ENCODE peak calls at places on chromosome 20, in eight cellular contexts. O is fibroblast of mammary gland, M is MM.1S, E is heart left ventricle, G is heart right ventricle, I is choroid plexus epithelial cell, D is endodermal cell, F is pancreas. R is an unnamed sample.

GRCh38 chr20:17797163-17797562 is 97.4 kb downstream of the BANF2 start:
- DNase-seq in O (no peak), M (no peak), E (no peak), G (no peak), I (no peak), D (no peak), F (no peak), R (no peak)

GRCh38 chr20:57869291-57869950 is 159.6 kb upstream of the PMEPA1 start:
- DNase-seq in O (no peak), M (no peak), E (no peak), G (no peak), I (no peak), D (no peak), F (no peak), R (no peak)

GRCh38 chr20:42941629-42942028 is 248.1 kb downstream of the PTPRT start:
- DNase-seq in O (no peak), M (no peak), E (no peak), G (no peak), I (no peak), D (no peak), F (no peak), R (no peak)

GRCh38 chr20:63864978-63865640 is at the start of gene TPD52L2:
- DNase-seq in O (peak), M (peak), E (peak), G (peak), I (peak), D (peak), F (peak), R (peak)

GRCh38 chr20:52748235-52748950 is 223.8 kb upstream of the TSHZ2 start:
- DNase-seq in O (peak), M (no peak), E (peak), G (no peak), I (no peak), D (no peak), F (no peak), R (no peak)

GRCh38 chr20:35319206-35320197 is 27.3 kb upstream of the FAM83C start:
- DNase-seq in O (peak), M (no peak), E (no peak), G (no peak), I (peak), D (no peak), F (no peak), R (peak)

GRCh38 chr20:10508060-10508459 is 73.0 kb downstream of the SLX4IP start:
- DNase-seq in O (peak), M (no peak), E (peak), G (no peak), I (peak), D (no peak), F (no peak), R (peak)

GRCh38 chr20:7492257-7492656 is 448.0 kb downstream of the HAO1 start:
- DNase-seq in O (no peak), M (no peak), E (no peak), G (no peak), I (no peak), D (no peak), F (no peak), R (no peak)

GRCh38 chr20:2327620-2328555 is 32.1 kb downstream of the TGM3 start:
- DNase-seq in O (no peak), M (no peak), E (no peak), G (no peak), I (no peak), D (no peak), F (no peak), R (no peak)

GRCh38 chr20:15205023-15205422 is 867.6 kb upstream of the FLRT3 start:
- DNase-seq in O (no peak), M (no peak), E (no peak), G (no peak), I (no peak), D (no peak), F (no peak), R (no peak)

GRCh38 chr20:24309596-24309995 is 159.8 kb upstream of the SYNDIG1 start:
- DNase-seq in O (peak), M (no peak), E (no peak), G (no peak), I (peak), D (no peak), F (no peak), R (no peak)

GRCh38 chr20:60101894-60102281 is 143.7 kb downstream of the CDH26 start:
- DNase-seq in O (no peak), M (no peak), E (no peak), G (no peak), I (no peak), D (no peak), F (no peak), R (no peak)

GRCh38 chr20:14991023-14991422 is 653.6 kb upstream of the FLRT3 start:
- DNase-seq in O (peak), M (no peak), E (no peak), G (no peak), I (peak), D (no peak), F (no peak), R (peak)

GRCh38 chr20:953742-954141 is 37.6 kb upstream of the ANGPT4 start:
- DNase-seq in O (peak), M (no peak), E (no peak), G (no peak), I (peak), D (no peak), F (no peak), R (peak)

GRCh38 chr20:58054744-58055373 is 173.6 kb downstream of the ANKRD60 start:
- DNase-seq in O (no peak), M (no peak), E (peak), G (peak), I (peak), D (peak), F (no peak), R (no peak)

GRCh38 chr20:33438481-33438880 is 5.1 kb downstream of the SNTA1 start:
- DNase-seq in O (no peak), M (peak), E (no peak), G (no peak), I (no peak), D (no peak), F (no peak), R (no peak)

GRCh38 chr20:9172908-9173307 is 104.0 kb downstream of the PLCB4 start:
- DNase-seq in O (peak), M (no peak), E (no peak), G (no peak), I (peak), D (no peak), F (no peak), R (peak)

GRCh38 chr20:38601216-38602184 is at the start of gene ARHGAP40:
- DNase-seq in O (peak), M (peak), E (no peak), G (no peak), I (peak), D (peak), F (no peak), R (peak)

GRCh38 chr20:2919518-2920245 is 46.4 kb downstream of the PTPRA start:
- DNase-seq in O (no peak), M (no peak), E (no peak), G (no peak), I (no peak), D (no peak), F (no peak), R (no peak)

GRCh38 chr20:37518059-37518458 is 3.0 kb upstream of the NNAT start:
- DNase-seq in O (no peak), M (no peak), E (no peak), G (no peak), I (no peak), D (peak), F (no peak), R (no peak)

GRCh38 chr20:10863337-10864060 is 189.7 kb upstream of the JAG1 start:
- DNase-seq in O (peak), M (no peak), E (peak), G (no peak), I (peak), D (no peak), F (no peak), R (peak)

GRCh38 chr20:14344746-14345145 is 7.3 kb upstream of the FLRT3 start:
- DNase-seq in O (no peak), M (no peak), E (no peak), G (no peak), I (no peak), D (no peak), F (no peak), R (no peak)

GRCh38 chr20:53805895-53806384 is 212.3 kb upstream of the ZNF217 start:
- DNase-seq in O (peak), M (no peak), E (no peak), G (no peak), I (peak), D (no peak), F (no peak), R (peak)

GRCh38 chr20:18428490-18429173 is 38.2 kb downstream of the DZANK1 start:
- DNase-seq in O (peak), M (no peak), E (peak), G (peak), I (peak), D (no peak), F (peak), R (peak)

DNA sequence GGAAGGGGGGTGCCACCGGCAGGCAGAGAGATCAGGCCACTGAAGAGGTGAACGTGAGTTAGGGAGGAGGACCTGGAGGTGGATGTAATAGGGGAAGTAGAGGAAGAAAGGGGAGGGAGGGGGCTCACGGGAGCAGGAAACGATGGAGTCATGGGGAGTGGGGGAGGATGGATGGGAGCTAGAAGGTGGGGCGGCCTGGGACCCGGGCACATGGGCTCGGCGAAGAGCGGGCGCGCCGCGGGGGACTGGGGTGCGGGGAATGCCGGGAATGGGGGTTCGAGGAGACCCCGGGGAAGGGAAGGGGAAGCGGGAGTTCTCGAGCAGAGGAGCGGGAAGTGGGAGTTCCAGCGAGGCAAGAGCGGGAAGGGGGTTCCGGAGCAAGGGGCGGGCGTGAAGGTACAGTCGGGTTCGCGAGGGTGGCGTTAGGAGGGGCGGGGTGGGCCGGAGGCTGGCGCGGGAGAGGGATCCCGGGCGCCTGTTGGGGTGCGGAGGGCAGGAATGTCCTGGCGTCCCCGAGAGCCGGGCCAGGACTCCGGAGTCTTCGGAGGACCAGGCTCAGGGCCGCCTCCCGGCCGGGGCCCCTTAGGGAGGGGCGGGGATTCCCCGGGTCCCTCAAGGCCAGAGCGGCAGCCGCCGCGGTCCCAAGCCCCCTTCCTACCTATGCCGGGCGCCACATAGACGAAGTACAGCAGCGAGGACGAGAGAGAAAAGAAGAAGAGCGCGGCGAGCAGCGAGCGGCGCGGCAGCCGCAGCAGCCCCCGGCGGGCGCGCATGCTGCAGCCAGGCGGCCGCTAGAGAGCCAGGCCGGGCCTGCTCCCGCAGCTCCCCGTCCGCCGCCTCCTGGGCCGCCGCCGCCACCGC is 530 bp downstream of the B4GALT5 start:
- DNase-seq in O (no peak), M (peak), E (peak), G (peak), I (peak), D (peak), F (peak), R (no peak)
- TF ChIP-seq CTCF in O (no peak), M (no peak), E (no peak), G (no peak), I (no peak), D (peak), F (no peak), R (no peak)

GRCh38 chr20:40990542-40991120 is 38.0 kb upstream of the TOP1 start:
- DNase-seq in O (peak), M (peak), E (peak), G (peak), I (peak), D (peak), F (peak), R (peak)
- H3K4me3 ChIP-seq in O (no peak), M (peak), E (no peak), G (no peak), I (no peak), D (no peak), F (no peak), R (no peak)

GRCh38 chr20:20594171-20594530 is 118.3 kb downstream of the RALGAPA2 start:
- DNase-seq in O (peak), M (peak), E (no peak), G (no peak), I (peak), D (no peak), F (no peak), R (peak)
- TF ChIP-seq CTCF in O (peak), M (no peak), E (peak), G (peak), I (no peak), D (no peak), F (no peak), R (peak)

DNA sequence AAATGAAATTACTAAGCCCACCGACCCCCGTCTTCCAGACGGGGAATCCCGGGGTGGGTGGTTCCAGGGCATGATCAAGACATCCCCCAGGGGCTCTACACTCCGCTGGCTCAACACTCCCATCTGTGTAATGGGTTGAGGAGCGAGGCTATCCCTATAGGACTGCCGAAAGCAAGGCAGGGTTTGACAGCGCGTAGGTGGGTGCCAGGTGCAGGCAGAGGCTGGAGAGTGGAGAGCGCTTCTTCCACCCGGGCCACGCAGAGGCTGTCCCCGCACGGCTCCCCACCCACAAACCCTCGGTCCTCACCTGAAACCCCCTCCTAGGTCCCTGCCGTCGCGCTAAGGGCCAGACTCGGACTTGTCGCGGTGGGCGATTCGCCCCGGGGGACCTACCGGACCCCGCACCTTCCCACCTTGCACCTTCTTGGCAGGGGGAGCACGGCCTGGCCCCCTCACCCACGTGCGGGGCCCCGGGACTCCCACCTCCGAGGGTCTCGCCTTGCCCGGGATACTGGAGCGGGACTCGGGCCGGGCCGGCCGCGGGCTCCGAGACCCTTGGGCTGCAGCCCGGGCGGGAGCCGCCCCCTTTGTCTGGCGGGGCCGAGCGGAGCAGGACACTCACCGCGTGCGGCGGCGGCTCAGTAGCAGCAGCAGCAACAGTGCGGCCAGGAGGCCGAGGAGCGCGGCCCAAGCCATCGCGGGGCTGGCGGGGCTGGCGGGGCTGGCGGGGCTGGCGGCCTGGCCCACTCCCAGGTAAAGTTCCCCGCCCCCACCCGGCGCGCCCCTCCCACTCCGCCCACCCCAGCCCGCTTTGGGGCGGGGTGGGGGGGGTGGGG is at the start of gene PTGIS:
- DNase-seq in O (no peak), M (no peak), E (peak), G (peak), I (no peak), D (peak), F (no peak), R (peak)
- H3K4me3 ChIP-seq in O (peak), M (no peak), E (peak), G (peak), I (peak), D (peak), F (no peak), R (peak)

GRCh38 chr20:62156254-62156556 is 12.6 kb downstream of the SS18L1 start:
- DNase-seq in O (no peak), M (no peak), E (no peak), G (no peak), I (no peak), D (no peak), F (no peak), R (no peak)
- TF ChIP-seq CTCF in O (no peak), M (no peak), E (no peak), G (no peak), I (no peak), D (no peak), F (no peak), R (no peak)

GRCh38 chr20:49140411-49140810 is 47.7 kb downstream of the STAU1 start:
- DNase-seq in O (no peak), M (peak), E (no peak), G (no peak), I (peak), D (no peak), F (no peak), R (no peak)
- H3K4me3 ChIP-seq in O (no peak), M (no peak), E (no peak), G (no peak), I (no peak), D (no peak), F (no peak), R (no peak)

GRCh38 chr20:20184149-20184548 is 131.8 kb downstream of the CFAP61 start:
- DNase-seq in O (peak), M (peak), E (no peak), G (no peak), I (peak), D (no peak), F (no peak), R (no peak)
- TF ChIP-seq CTCF in O (peak), M (peak), E (no peak), G (peak), I (peak), D (peak), F (no peak), R (peak)

DNA sequence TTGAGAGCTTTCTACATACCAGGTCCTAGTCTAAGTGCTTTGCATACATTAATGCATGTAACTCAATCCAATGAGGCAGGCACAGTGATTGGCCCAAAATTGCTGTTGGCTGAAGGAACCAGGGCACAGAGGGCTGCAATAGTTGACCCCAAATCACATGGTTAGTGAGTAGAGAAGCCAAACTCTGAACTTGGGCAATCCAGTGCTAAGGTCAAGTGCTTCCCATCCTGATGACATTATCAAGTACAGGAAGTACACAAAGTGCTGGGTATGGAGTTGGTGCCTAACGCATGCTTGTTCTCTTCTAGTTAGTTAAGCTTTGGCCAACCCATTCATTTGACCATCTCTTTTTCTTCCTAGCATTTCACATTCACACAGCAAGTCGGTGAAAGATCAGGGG is 7.2 kb downstream of the KCNB1 start:
- DNase-seq in O (no peak), M (no peak), E (no peak), G (no peak), I (no peak), D (no peak), F (no peak), R (no peak)
- H3K4me3 ChIP-seq in O (no peak), M (no peak), E (no peak), G (no peak), I (no peak), D (no peak), F (no peak), R (no peak)

GRCh38 chr20:49045440-49046086 is 549 bp upstream of the CSE1L start:
- DNase-seq in O (peak), M (no peak), E (peak), G (peak), I (no peak), D (no peak), F (peak), R (peak)

GRCh38 chr20:49043000-49043399 is 3.1 kb upstream of the CSE1L start:
- DNase-seq in O (no peak), M (no peak), E (no peak), G (no peak), I (no peak), D (peak), F (no peak), R (no peak)

DNA sequence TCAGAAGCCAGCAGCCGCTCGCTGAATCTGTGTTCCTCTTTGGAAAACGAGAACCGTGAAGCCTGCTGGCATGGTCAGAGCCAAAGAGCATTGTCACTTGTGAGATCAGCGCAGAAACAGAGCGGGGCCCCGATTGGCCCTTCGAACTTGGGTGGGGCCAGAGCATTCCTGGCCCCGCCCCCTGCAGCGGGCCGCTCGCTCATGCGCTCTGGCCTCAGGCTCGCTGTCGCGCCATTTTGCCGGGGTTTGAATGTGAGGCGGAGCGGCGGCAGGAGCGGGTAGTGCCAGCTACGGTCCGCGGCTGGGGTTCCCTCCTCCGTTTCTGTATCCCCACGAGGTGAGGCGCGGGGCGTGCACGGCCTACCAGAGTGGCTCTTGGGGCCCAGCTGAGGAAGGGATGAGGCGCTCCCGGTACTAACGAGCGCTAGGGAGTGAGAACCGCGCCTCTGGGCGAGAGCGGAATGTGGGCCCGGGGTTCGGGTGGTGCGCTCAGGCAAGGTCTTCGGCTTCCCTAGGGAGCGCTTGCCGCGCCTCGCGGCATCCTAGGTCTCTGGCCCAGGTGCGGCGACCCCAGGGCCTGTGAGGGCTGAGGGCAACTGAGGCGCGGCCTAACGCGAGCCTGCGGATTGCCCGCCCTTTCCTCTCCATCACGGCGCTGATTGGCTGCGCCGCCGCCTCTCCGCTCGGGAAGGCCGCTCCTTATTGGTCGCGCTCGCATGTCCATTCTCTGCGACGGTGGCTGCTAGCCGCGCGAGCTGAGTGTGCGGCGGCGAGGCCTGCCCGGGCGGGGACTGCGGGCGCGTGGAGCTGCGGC is at the start of gene CSE1L:
- DNase-seq in O (peak), M (peak), E (peak), G (peak), I (peak), D (peak), F (peak), R (peak)
- TF ChIP-seq CTCF in O (no peak), M (no peak), E (no peak), G (no peak), I (no peak), D (peak), F (no peak), R (no peak)

R was measured in foreskin fibroblast.